ENCODE peak calls at places on chromosomes 11 and 22, in five cellular contexts. M is AG04450; W is stimulated activated CD8-positive, alpha-beta memory T cell treated with anti-CD3 and anti-CD28 coated beads, Interleukin-12 subunit alpha, Interleukin-12 subunit beta, amount 100 ng/mL, for 1 hour; B is endodermal cell; J is nephron progenitor cell. Z is an unnamed sample.

GRCh38 chr11:93370260-93370659 is 39.7 kb downstream of the DEUP1 start:
- DNase-seq in B (no peak), J (no peak), W (no peak), M (no peak), Z (no peak)

GRCh38 chr11:1310772-1311468 is 1.5 kb upstream of the TOLLIP start:
- DNase-seq in W (peak), M (no peak), J (no peak), B (peak), Z (peak)

GRCh38 chr22:16717699-16718558 is 107.3 kb downstream of the XKR3 start:
- DNase-seq in B (no peak), J (no peak), W (no peak), M (no peak), Z (no peak)

GRCh38 chr22:36253523-36254490 is 874 bp downstream of the APOL1 start:
- DNase-seq in M (no peak), B (no peak), W (no peak), J (no peak), Z (no peak)

GRCh38 chr22:47402876-47403525 is 640.6 kb downstream of the TBC1D22A start:
- DNase-seq in J (no peak), W (no peak), B (no peak), M (no peak), Z (no peak)

GRCh38 chr22:41447435-41448188 is 1.0 kb upstream of the TOB2 start:
- DNase-seq in W (no peak), J (peak), M (no peak), B (peak), Z (peak)

GRCh38 chr11:100094121-100094865 is 592.8 kb upstream of the ARHGAP42 start:
- DNase-seq in B (no peak), J (no peak), M (no peak), W (no peak), Z (no peak)

GRCh38 chr22:35785181-35785923 is 67.7 kb downstream of the APOL5 start:
- DNase-seq in B (no peak), M (no peak), W (no peak), J (no peak), Z (peak)

GRCh38 chr22:45092644-45093043 is 71.1 kb upstream of the NUP50 start:
- DNase-seq in M (no peak), J (no peak), W (no peak), B (no peak), Z (no peak)

GRCh38 chr22:49208003-49208402 is 619.7 kb downstream of the BRD1 start:
- DNase-seq in M (no peak), W (no peak), J (no peak), B (no peak), Z (no peak)

Z was measured in NB4.